ENCODE peak calls at places on chromosomes 4 and X, in five cellular contexts. G, Z, O, T and U are unnamed samples.

GRCh38 chr4:88196523-88197185 is 38.2 kb upstream of the ABCG2 start:
- DNase-seq in G (no peak), Z (no peak), O (no peak), T (no peak), U (no peak)

GRCh38 chr4:82706349-82707000 is 92.1 kb downstream of the SCD5 start:
- DNase-seq in G (no peak), Z (no peak), O (no peak), T (no peak), U (no peak)

GRCh38 chr4:56530269-56531148 is 24.9 kb downstream of the ARL9 start:
- DNase-seq in G (peak), Z (peak), O (peak), T (peak), U (peak)

GRCh38 chrX:108313662-108314061 is 124.6 kb downstream of the COL4A6 start:
- DNase-seq in G (no peak), Z (no peak), O (no peak), T (peak), U (no peak)

GRCh38 chr4:31089815-31090214 is 369.6 kb downstream of the PCDH7 start:
- DNase-seq in G (peak), Z (no peak), O (no peak), T (peak), U (no peak)

GRCh38 chr4:3268395-3269104 is 19.6 kb downstream of the MSANTD1 start:
- DNase-seq in G (peak), Z (no peak), O (no peak), T (no peak), U (no peak)

GRCh38 chr4:68079918-68080317 is 49.8 kb downstream of the TMPRSS11F start:
- DNase-seq in G (no peak), Z (no peak), O (no peak), T (no peak), U (no peak)

GRCh38 chr4:41991916-41992767 is 1.8 kb downstream of the SLC30A9 start:
- DNase-seq in G (no peak), Z (no peak), O (no peak), T (no peak), U (no peak)

GRCh38 chrX:40543661-40544328 is 37.0 kb upstream of the ATP6AP2 start:
- DNase-seq in G (no peak), Z (no peak), O (no peak), T (peak), U (peak)

GRCh38 chrX:13821740-13822139 is 4.8 kb upstream of the GPM6B start:
- DNase-seq in G (no peak), Z (no peak), O (no peak), T (no peak), U (no peak)

GRCh38 chr4:112312610-112313239 is 15.6 kb downstream of the ALPK1 start:
- DNase-seq in G (no peak), Z (no peak), O (no peak), T (no peak), U (no peak)

GRCh38 chrX:97597954-97598353 is 714.2 kb downstream of the RPA4 start:
- DNase-seq in G (no peak), Z (no peak), O (no peak), T (no peak), U (no peak)

GRCh38 chr4:126748736-126749135 is 884.0 kb upstream of the INTU start:
- DNase-seq in G (no peak), Z (no peak), O (no peak), T (no peak), U (no peak)

GRCh38 chr4:3461515-3462291 is 1.4 kb upstream of the DOK7 start:
- DNase-seq in G (peak), Z (no peak), O (no peak), T (no peak), U (no peak)

GRCh38 chrX:9948406-9948805 is 18.8 kb upstream of the CLDN34 start:
- DNase-seq in G (no peak), Z (no peak), O (no peak), T (no peak), U (no peak)

GRCh38 chr4:173538148-173538902 is 8.3 kb upstream of the HAND2 start:
- DNase-seq in G (no peak), Z (peak), O (no peak), T (no peak), U (no peak)

GRCh38 chrX:122914256-122914655 is 269.8 kb upstream of the GRIA3 start:
- DNase-seq in G (no peak), Z (no peak), O (no peak), T (no peak), U (no peak)

GRCh38 chrX:15877380-15877779 is 22.8 kb upstream of the AP1S2 start:
- DNase-seq in G (no peak), Z (no peak), O (no peak), T (no peak), U (no peak)

GRCh38 chr4:52658671-52659015 is 458 bp downstream of the USP46 start:
- DNase-seq in G (no peak), Z (peak), O (no peak), T (no peak), U (no peak)

GRCh38 chr4:41155194-41155830 is 59.0 kb downstream of the APBB2 start:
- DNase-seq in G (no peak), Z (no peak), O (peak), T (no peak), U (no peak)

GRCh38 chr4:77921701-77922100 is 59.1 kb downstream of the MRPL1 start:
- DNase-seq in G (no peak), Z (no peak), O (peak), T (peak), U (peak)

GRCh38 chrX:40090050-40090804 is 7.5 kb downstream of the BCOR start:
- DNase-seq in G (peak), Z (peak), O (no peak), T (no peak), U (no peak)

GRCh38 chrX:9471571-9471985 is 6.7 kb downstream of the TBL1X start:
- DNase-seq in G (no peak), Z (no peak), O (no peak), T (no peak), U (no peak)

GRCh38 chr4:29082684-29083083 is 1637.5 kb upstream of the PCDH7 start:
- DNase-seq in G (no peak), Z (no peak), O (no peak), T (no peak), U (no peak)

GRCh38 chr4:16498978-16499377 is 272.7 kb upstream of the TAPT1 start:
- DNase-seq in G (no peak), Z (no peak), O (no peak), T (no peak), U (no peak)

GRCh38 chr4:41209901-41210300 is 4.4 kb downstream of the APBB2 start:
- DNase-seq in G (no peak), Z (no peak), O (no peak), T (no peak), U (no peak)

DNA sequence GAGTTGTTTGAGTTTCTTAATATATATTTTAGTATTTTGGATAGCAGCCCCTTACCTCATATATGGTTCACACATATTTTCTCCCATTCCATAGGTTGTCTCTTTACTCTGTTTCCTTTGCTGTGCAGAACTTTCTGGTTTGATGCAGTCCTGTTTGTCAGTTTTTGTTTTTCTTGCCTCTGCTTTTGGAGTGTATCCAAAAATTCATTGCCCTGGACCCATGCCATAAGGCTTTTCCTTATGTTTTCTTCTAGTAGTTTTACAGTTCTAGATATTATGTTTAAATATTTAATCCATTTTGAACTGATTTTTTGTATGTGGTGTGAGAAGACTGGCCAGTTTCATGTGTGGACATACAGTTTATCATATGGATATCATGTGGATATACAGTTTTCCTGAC is 58.5 kb upstream of the NUDT6 start:
- DNase-seq in G (no peak), Z (no peak), O (no peak), T (no peak), U (no peak)
- TF ChIP-seq CTCF in G (no peak), Z (no peak), O (no peak), T (no peak), U (no peak)

GRCh38 chr4:155423671-155424070 is 46.9 kb upstream of the MAP9 start:
- DNase-seq in G (no peak), Z (no peak), O (no peak), T (no peak), U (no peak)

GRCh38 chr4:155430895-155431467 is 54.2 kb upstream of the MAP9 start:
- DNase-seq in G (no peak), Z (no peak), O (no peak), T (no peak), U (no peak)

GRCh38 chr4:155428128-155428527 is 51.4 kb upstream of the MAP9 start:
- DNase-seq in G (no peak), Z (no peak), O (no peak), T (no peak), U (no peak)

DNA sequence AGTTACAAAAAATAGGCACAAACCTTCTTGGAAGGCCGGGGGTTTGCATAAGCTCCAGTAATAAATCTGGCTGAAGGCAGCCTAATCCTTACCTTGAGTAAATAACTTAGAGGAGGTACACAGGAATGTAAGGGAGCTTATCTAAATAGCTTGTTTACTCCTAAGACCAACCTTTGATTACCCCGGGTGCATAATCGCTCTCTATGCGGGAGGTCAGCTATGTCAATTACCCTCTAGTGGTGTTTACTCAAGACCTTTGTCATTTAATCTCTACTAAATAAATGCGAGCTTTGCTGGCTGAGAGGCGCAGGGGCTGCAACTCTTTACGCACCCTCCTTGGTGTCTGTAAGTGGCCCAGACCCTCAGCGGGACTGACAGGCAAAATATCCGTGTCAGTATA is 50.2 kb upstream of the MAP9 start:
- DNase-seq in G (no peak), Z (no peak), O (no peak), T (peak), U (no peak)
- H3K4me3 ChIP-seq in G (no peak), Z (no peak), O (no peak), T (no peak), U (no peak)

GRCh38 chr4:155972098-155972497 is 18.4 kb upstream of the CTSO start:
- DNase-seq in G (no peak), Z (no peak), O (no peak), T (peak), U (no peak)
- TF ChIP-seq CTCF in G (no peak), Z (no peak), O (peak), T (peak), U (peak)

GRCh38 chr4:189002475-189002874 is 863.2 kb downstream of the TRIML1 start:
- DNase-seq in G (no peak), Z (no peak), O (no peak), T (no peak), U (no peak)

GRCh38 chr4:189001283-189001970 is 862.2 kb downstream of the TRIML1 start:
- DNase-seq in G (no peak), Z (no peak), O (no peak), T (no peak), U (no peak)

GRCh38 chr4:189001971-189002450 is 862.8 kb downstream of the TRIML1 start:
- DNase-seq in G (no peak), Z (no peak), O (no peak), T (no peak), U (no peak)
- H3K4me3 ChIP-seq in G (no peak), Z (no peak), O (no peak), T (no peak), U (no peak)

GRCh38 chr4:7023486-7023885 is 19.7 kb upstream of the TADA2B start:
- DNase-seq in G (no peak), Z (no peak), O (no peak), T (no peak), U (no peak)
- TF ChIP-seq CTCF in G (no peak), Z (no peak), O (no peak), T (no peak), U (no peak)

GRCh38 chrX:155242300-155242699 is 22.0 kb downstream of the RAB39B start:
- DNase-seq in G (no peak), Z (no peak), O (no peak), T (no peak), U (no peak)
- H3K4me3 ChIP-seq in G (no peak), Z (no peak), O (no peak), T (no peak), U (no peak)

DNA sequence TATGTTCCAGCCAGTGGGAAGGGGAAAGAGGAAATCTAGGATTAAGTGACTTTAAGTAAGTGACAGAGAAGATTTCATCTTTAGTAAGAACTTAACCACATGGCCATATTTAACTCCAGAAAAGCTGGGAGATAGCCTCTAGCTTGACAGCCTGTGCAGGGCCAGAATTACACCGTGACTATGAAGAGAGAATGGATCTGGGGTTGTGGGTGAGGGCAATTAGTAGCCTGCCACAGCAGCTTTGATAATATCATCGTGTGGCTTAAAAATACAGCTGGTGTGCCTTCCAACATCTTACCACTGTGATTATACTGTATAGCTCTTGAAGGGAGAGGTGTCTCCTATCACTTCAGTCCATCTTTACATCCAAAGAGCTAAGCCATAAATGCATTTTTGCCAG is 57.6 kb upstream of the TBC1D9 start:
- DNase-seq in G (no peak), Z (no peak), O (no peak), T (no peak), U (no peak)
- TF ChIP-seq CTCF in G (no peak), Z (no peak), O (no peak), T (no peak), U (no peak)

DNA sequence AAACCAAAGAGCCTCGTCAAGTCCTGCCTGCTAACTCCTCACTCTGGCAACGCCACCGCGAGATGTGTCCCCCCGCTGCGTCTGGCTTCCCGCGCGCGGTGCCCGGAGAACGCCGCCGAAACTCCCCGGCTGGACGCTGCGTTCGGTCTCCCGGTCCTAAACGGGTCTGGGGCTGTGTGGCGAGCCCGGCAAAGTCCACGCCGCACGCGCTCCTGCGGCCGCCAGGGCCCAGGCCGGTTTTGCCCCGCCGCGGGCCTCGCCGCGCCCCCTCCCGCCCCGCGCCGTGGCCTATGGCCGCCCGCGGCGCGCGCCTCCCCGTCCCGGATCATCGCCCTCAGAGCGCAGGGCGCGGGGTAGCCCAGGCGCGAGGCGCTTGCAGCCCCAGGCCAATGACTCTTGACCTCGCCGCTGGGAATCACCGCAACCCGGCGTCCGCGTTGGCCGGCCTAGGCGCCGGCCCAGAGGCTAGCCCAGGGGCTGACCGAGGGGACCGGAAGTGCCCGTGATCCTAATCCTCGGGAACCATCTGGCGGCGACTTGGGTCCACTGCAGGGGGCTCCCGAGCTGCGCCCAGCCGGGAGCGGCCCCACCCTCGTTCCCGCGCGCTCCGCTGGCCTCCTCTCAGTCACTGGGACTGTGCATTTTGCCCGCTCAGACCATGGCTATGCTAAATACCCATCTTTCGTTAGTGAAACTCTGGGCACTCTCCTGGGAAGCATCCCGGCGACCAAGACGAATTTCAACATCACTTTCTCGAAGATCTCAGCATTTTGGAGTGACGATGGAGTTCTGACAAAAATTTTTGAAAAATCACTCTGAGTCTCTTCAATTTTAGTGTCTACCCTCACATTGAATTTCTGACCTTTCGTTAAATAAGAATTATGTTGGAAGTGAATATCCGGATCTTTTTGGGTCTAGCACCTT is at the start of gene AADAT:
- DNase-seq in G (peak), Z (peak), O (no peak), T (peak), U (peak)
- H3K4me3 ChIP-seq in G (peak), Z (peak), O (peak), T (peak), U (peak)

GRCh38 chr4:139556735-139557505 is 901 bp upstream of the SETD7 start:
- DNase-seq in G (peak), Z (peak), O (no peak), T (peak), U (no peak)
- TF ChIP-seq CTCF in G (no peak), Z (no peak), O (no peak), T (no peak), U (no peak)

GRCh38 chrX:113400193-113400704 is 559.6 kb upstream of the AMOT start:
- DNase-seq in G (no peak), Z (no peak), O (no peak), T (no peak), U (no peak)
- H3K4me3 ChIP-seq in G (no peak), Z (no peak), O (no peak), T (no peak), U (no peak)